ENCODE peak calls at places on chromosomes 12 and 14, in eight cellular contexts. B is prostate gland, P is transverse colon, D is stomach, J is breast epithelium, Y is suprapubic skin, L is endothelial cell of umbilical vein, T is sigmoid colon. W is an unnamed sample.
A peak's percentile ranks its signal among the peaks of the same experiment; 100 is the strongest.

GRCh38 chr12:65632131-65632855 is 192.0 kb upstream of the HMGA2 start:
- DNase-seq in T (no peak), L (no peak), D (no peak), B (no peak), J (no peak), P (no peak), Y (no peak), W (no peak)

GRCh38 chr12:55874465-55874864 is 31.7 kb upstream of the MMP19 start:
- DNase-seq in B (no peak), T (no peak), L (no peak), P (no peak), J (no peak), Y (no peak), D (no peak), W (no peak)

GRCh38 chr14:55780156-55780946 is 200.3 kb downstream of the KTN1 start:
- DNase-seq in D (peak; percentile 78), P (no peak), L (peak; percentile 95), B (peak; percentile 68), T (no peak), Y (no peak), J (no peak), W (no peak)

GRCh38 chr14:60349663-60350365 is 100.8 kb downstream of the PPM1A start:
- DNase-seq in P (peak; percentile 16), T (no peak), D (peak; percentile 33), L (peak; percentile 51), Y (no peak), J (no peak), B (peak; percentile 62), W (no peak)

GRCh38 chr12:24565300-24565699 is 383.6 kb downstream of the BCAT1 start:
- DNase-seq in T (no peak), Y (no peak), B (no peak), L (no peak), J (no peak), P (no peak), D (no peak), W (no peak)

GRCh38 chr14:94969766-94970165 is 187.6 kb downstream of the DICER1 start:
- DNase-seq in B (no peak), J (no peak), Y (no peak), D (no peak), L (no peak), T (no peak), P (no peak), W (no peak)

GRCh38 chr12:10252201-10252600 is 39.5 kb downstream of the GABARAPL1 start:
- DNase-seq in B (no peak), Y (no peak), D (no peak), P (no peak), J (no peak), L (no peak), T (no peak), W (no peak)

GRCh38 chr12:82996168-82996812 is 309.6 kb downstream of the TMTC2 start:
- DNase-seq in L (no peak), J (no peak), T (no peak), P (no peak), B (no peak), D (no peak), Y (no peak), W (no peak)

GRCh38 chr12:93108958-93109357 is 179.9 kb upstream of the EEA1 start:
- DNase-seq in L (peak; percentile 50), Y (no peak), J (no peak), P (no peak), T (no peak), D (no peak), B (no peak), W (no peak)

GRCh38 chr14:72715215-72715909 is 178.5 kb downstream of the DPF3 start:
- DNase-seq in D (no peak), L (no peak), B (no peak), Y (no peak), P (no peak), T (peak; percentile 26), J (no peak), W (no peak)

GRCh38 chr12:53530920-53531319 is 23.6 kb upstream of the NPFF start:
- DNase-seq in B (no peak), Y (no peak), J (no peak), L (no peak), P (no peak), T (no peak), D (no peak), W (no peak)

GRCh38 chr12:78797201-78797931 is 67.2 kb upstream of the SYT1 start:
- DNase-seq in J (no peak), D (no peak), Y (no peak), P (no peak), B (no peak), L (no peak), T (no peak), W (no peak)

GRCh38 chr14:98958048-98959031 is 313.7 kb downstream of the BCL11B start:
- DNase-seq in T (peak; percentile 44), D (no peak), J (no peak), L (no peak), P (no peak), B (no peak), Y (no peak), W (no peak)

GRCh38 chr12:111767362-111768158 is 827 bp downstream of the ALDH2 start:
- DNase-seq in B (no peak), T (no peak), P (peak; percentile 58), L (peak; percentile 59), J (no peak), D (no peak), Y (no peak), W (no peak)

GRCh38 chr12:46958093-46958492 is 121.3 kb upstream of the PCED1B start:
- DNase-seq in T (no peak), D (no peak), Y (no peak), J (no peak), B (no peak), L (no peak), P (no peak), W (no peak)

GRCh38 chr14:34098045-34098984 is 147.4 kb upstream of the EGLN3 start:
- DNase-seq in P (peak; percentile 24), D (peak; percentile 46), B (peak; percentile 54), T (no peak), L (peak; percentile 43), Y (no peak), J (no peak), W (no peak)

GRCh38 chr12:124713436-124714082 is 146.1 kb upstream of the NCOR2 start:
- DNase-seq in D (peak; percentile 36), Y (no peak), P (no peak), L (peak; percentile 96), B (no peak), J (no peak), T (peak; percentile 81), W (no peak)

GRCh38 chr12:119992129-119992705 is 3.2 kb downstream of the BICDL1 start:
- DNase-seq in D (no peak), P (no peak), T (no peak), B (no peak), L (no peak), J (no peak), Y (no peak), W (no peak)

GRCh38 chr12:109477185-109477962 is at the start of the genes KCTD10 and UBE3B:
- DNase-seq in J (peak; percentile 85), T (peak; percentile 94), B (peak; percentile 81), Y (peak; percentile 95), L (peak; percentile 86), P (peak; percentile 92), D (peak; percentile 87), W (no peak)

GRCh38 chr12:26113853-26114719 is 10.8 kb downstream of the BHLHE41 start:
- DNase-seq in J (peak; percentile 90), D (peak; percentile 96), T (peak; percentile 97), B (peak; percentile 88), P (peak; percentile 97), Y (peak; percentile 95), L (peak; percentile 95), W (no peak)

GRCh38 chr14:61690039-61690438 is 5.3 kb upstream of the HIF1A start:
- DNase-seq in P (no peak), J (no peak), T (no peak), L (no peak), B (no peak), Y (no peak), D (no peak), W (no peak)

DNA sequence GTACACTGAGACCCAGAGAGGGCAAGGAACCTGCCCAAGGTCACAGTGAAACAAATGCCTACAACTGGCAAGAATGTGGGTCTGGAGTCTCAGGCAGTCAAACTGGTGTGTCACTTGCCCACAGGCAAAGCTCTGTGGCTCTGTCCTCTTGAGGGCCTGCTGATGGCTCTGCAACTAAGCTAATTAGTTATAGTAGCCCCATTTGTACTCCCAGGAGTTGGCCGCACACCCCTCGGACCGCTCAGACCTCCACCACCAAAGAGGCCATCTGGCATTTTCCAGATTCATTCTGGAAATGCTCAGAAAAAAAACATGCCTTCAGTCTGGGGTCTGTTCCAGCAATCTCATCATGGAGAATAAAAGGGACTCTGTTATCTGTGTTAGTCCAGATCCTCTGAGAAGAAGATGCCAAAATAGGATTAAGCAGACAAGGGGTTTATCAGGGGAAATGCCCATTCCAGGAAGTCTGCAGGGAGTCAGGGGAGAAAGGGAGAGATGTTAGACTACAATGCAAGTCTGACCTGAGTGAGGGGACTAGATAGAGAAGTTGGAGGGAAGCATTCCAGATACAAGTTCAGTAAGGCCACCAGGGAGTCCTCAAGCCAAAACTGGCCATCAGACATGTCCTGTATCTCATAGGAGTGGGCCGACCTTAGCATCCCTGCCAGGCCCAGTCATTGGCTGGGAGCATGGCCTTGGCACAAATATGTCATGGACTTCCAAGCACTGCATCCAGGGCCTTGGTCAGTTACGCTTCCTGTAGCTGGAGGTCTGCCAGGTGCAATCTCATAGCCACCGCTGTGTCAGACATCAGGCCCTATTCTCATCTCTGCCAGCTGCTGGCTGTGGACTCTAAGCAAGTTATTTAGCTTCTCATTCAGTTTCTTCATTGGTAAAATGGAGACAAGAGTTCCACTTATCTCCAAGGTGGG is 15.4 kb upstream of the OAS1 start:
- DNase-seq in B (no peak), D (no peak), J (no peak), L (peak; percentile 17), P (no peak), Y (no peak), T (no peak), W (no peak)
- TF ChIP-seq POLR2AphosphoS5 in B (no peak), D (no peak), J (no peak), L (no peak), P (no peak), Y (no peak), T (no peak), W (no peak)

GRCh38 chr12:12890815-12891645 is at the start of gene GPRC5A:
- DNase-seq in P (peak; percentile 92), Y (peak; percentile 92), T (peak; percentile 95), B (peak; percentile 81), D (peak; percentile 87), L (peak; percentile 96), J (peak; percentile 90), W (no peak)
- TF ChIP-seq POLR2A in P (peak; percentile 97), Y (peak; percentile 85), T (peak; percentile 78), B (peak; percentile 82), D (no peak), L (peak; percentile 86), J (peak; percentile 74), W (peak; percentile 80)

GRCh38 chr12:110577717-110578521 is 5.2 kb downstream of the PPTC7 start:
- DNase-seq in D (no peak), Y (no peak), J (no peak), B (no peak), P (peak; percentile 42), T (no peak), L (peak; percentile 48), W (no peak)
- H3K4me1 ChIP-seq in D (peaks cover 36% of the 10 kb centered on the region), Y (peaks cover 71% of the 10 kb centered on the region), J (no peaks in the 10 kb centered on the region), B (no peaks in the 10 kb centered on the region), P (peaks cover 84% of the 10 kb centered on the region), T (peaks cover 69% of the 10 kb centered on the region), L (peaks cover 20% of the 10 kb centered on the region), W (peaks cover 87% of the 10 kb centered on the region)

DNA sequence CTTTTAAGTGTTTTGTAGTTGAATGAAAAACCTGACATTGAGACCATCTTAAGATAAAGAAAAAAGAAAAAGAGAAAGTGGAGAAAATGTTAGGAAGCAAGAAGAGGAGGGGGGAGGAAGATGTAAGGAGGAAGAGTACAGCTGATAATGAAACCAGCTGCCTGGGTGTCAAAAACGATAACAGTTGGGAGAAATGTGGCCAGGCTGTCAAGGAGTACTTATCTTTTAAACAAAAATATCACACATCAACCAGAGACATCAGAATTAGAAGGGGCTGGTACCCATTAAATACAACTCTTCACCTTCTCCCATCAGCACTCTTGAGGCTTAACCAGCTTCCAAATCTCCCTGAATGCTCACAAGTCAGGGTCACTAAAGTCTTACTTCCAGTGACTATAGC is 4.5 kb downstream of the SLC11A2 start:
- DNase-seq in J (no peak), Y (no peak), D (no peak), T (no peak), P (no peak), L (no peak), B (no peak), W (no peak)
- TF ChIP-seq POLR2AphosphoS5 in J (no peak), Y (no peak), D (no peak), T (no peak), P (no peak), L (no peak), B (no peak), W (no peak)

W was measured in vagina.